ENCODE peak calls at places on chromosomes 4 and X, in ten cellular contexts. One of them, this sample, is unnamed.

GRCh38 chrX:38811515-38812239 is 10.4 kb downstream of the MID1IP1 start:
- DNase-seq in astrocyte of the spinal cord: no peak
- DNase-seq in ELR: no peak
- DNase-seq in iris pigment epithelial cell: peak; percentile 50
- DNase-seq in RPMI8226: no peak
- DNase-seq in AG09309: no peak
- DNase-seq in BJ: no peak
- DNase-seq in caudate nucleus: no peak
- DNase-seq in COR-L47: no peak
- DNase-seq in stromal cell of bone marrow: no peak
- DNase-seq in this sample: no peak

GRCh38 chr4:153296424-153296823 is 48.1 kb upstream of the MND1 start:
- DNase-seq in stromal cell of bone marrow: no peak
- DNase-seq in RPMI8226: no peak
- DNase-seq in BJ: peak; percentile 40
- DNase-seq in COR-L47: no peak
- DNase-seq in ELR: no peak
- DNase-seq in caudate nucleus: no peak
- DNase-seq in astrocyte of the spinal cord: peak; percentile 62
- DNase-seq in iris pigment epithelial cell: peak; percentile 34
- DNase-seq in AG09309: peak; percentile 38
- DNase-seq in this sample: peak; percentile 22

GRCh38 chrX:70422886-70423336 is at the start of gene GDPD2:
- DNase-seq in iris pigment epithelial cell: no peak
- DNase-seq in COR-L47: peak; percentile 22
- DNase-seq in ELR: peak; percentile 27
- DNase-seq in BJ: no peak
- DNase-seq in astrocyte of the spinal cord: peak; percentile 29
- DNase-seq in stromal cell of bone marrow: no peak
- DNase-seq in RPMI8226: peak; percentile 64
- DNase-seq in AG09309: no peak
- DNase-seq in caudate nucleus: peak; percentile 31
- DNase-seq in this sample: no peak

GRCh38 chr4:183100827-183101226 is 1.8 kb downstream of the WWC2 start:
- DNase-seq in iris pigment epithelial cell: no peak
- DNase-seq in caudate nucleus: no peak
- DNase-seq in astrocyte of the spinal cord: no peak
- DNase-seq in ELR: peak; percentile 10
- DNase-seq in stromal cell of bone marrow: no peak
- DNase-seq in AG09309: no peak
- DNase-seq in COR-L47: no peak
- DNase-seq in RPMI8226: no peak
- DNase-seq in BJ: no peak
- DNase-seq in this sample: no peak

GRCh38 chr4:72112514-72113156 is 80.8 kb downstream of the NPFFR2 start:
- DNase-seq in ELR: peak; percentile 86
- DNase-seq in caudate nucleus: peak; percentile 49
- DNase-seq in astrocyte of the spinal cord: peak; percentile 83
- DNase-seq in AG09309: no peak
- DNase-seq in iris pigment epithelial cell: peak; percentile 65
- DNase-seq in stromal cell of bone marrow: peak; percentile 56
- DNase-seq in COR-L47: no peak
- DNase-seq in RPMI8226: no peak
- DNase-seq in BJ: no peak
- DNase-seq in this sample: peak; percentile 49

GRCh38 chrX:7552758-7553157 is 290.2 kb upstream of the VCX start:
- DNase-seq in astrocyte of the spinal cord: no peak
- DNase-seq in iris pigment epithelial cell: no peak
- DNase-seq in stromal cell of bone marrow: no peak
- DNase-seq in caudate nucleus: no peak
- DNase-seq in AG09309: no peak
- DNase-seq in RPMI8226: no peak
- DNase-seq in BJ: no peak
- DNase-seq in COR-L47: no peak
- DNase-seq in ELR: peak; percentile 1
- DNase-seq in this sample: no peak

GRCh38 chr4:6991771-6992557 is 51.2 kb upstream of the TADA2B start:
- DNase-seq in iris pigment epithelial cell: peak; percentile 92
- DNase-seq in astrocyte of the spinal cord: peak; percentile 92
- DNase-seq in ELR: peak; percentile 78
- DNase-seq in BJ: peak; percentile 62
- DNase-seq in stromal cell of bone marrow: peak; percentile 89
- DNase-seq in caudate nucleus: peak; percentile 56
- DNase-seq in RPMI8226: peak; percentile 84
- DNase-seq in COR-L47: no peak
- DNase-seq in AG09309: peak; percentile 82
- DNase-seq in this sample: peak; percentile 72

GRCh38 chrX:72475338-72475737 is 97.3 kb downstream of the HDAC8 start:
- DNase-seq in iris pigment epithelial cell: no peak
- DNase-seq in RPMI8226: no peak
- DNase-seq in AG09309: no peak
- DNase-seq in stromal cell of bone marrow: no peak
- DNase-seq in ELR: no peak
- DNase-seq in astrocyte of the spinal cord: no peak
- DNase-seq in BJ: no peak
- DNase-seq in caudate nucleus: no peak
- DNase-seq in COR-L47: no peak
- DNase-seq in this sample: no peak

GRCh38 chr4:87659247-87659931 is 9.3 kb downstream of the DMP1 start:
- DNase-seq in COR-L47: no peak
- DNase-seq in stromal cell of bone marrow: no peak
- DNase-seq in ELR: peak; percentile 48
- DNase-seq in iris pigment epithelial cell: peak; percentile 10
- DNase-seq in BJ: peak; percentile 10
- DNase-seq in AG09309: no peak
- DNase-seq in RPMI8226: no peak
- DNase-seq in astrocyte of the spinal cord: peak; percentile 8
- DNase-seq in caudate nucleus: no peak
- DNase-seq in this sample: no peak

GRCh38 chrX:43551590-43551989 is 104.5 kb upstream of the MAOA start:
- DNase-seq in caudate nucleus: no peak
- DNase-seq in iris pigment epithelial cell: no peak
- DNase-seq in BJ: no peak
- DNase-seq in ELR: no peak
- DNase-seq in AG09309: no peak
- DNase-seq in stromal cell of bone marrow: peak; percentile 2
- DNase-seq in RPMI8226: no peak
- DNase-seq in astrocyte of the spinal cord: peak; percentile 23
- DNase-seq in COR-L47: no peak
- DNase-seq in this sample: no peak

GRCh38 chr4:138677212-138677611 is 338.4 kb upstream of the NOCT start:
- DNase-seq in RPMI8226: no peak
- DNase-seq in ELR: no peak
- DNase-seq in AG09309: no peak
- DNase-seq in iris pigment epithelial cell: no peak
- DNase-seq in BJ: no peak
- DNase-seq in astrocyte of the spinal cord: no peak
- DNase-seq in caudate nucleus: no peak
- DNase-seq in stromal cell of bone marrow: no peak
- DNase-seq in COR-L47: no peak
- DNase-seq in this sample: no peak

GRCh38 chr4:99817310-99817885 is 771 bp downstream of the DAPP1 start:
- DNase-seq in stromal cell of bone marrow: no peak
- DNase-seq in RPMI8226: peak; percentile 36
- DNase-seq in caudate nucleus: no peak
- DNase-seq in astrocyte of the spinal cord: no peak
- DNase-seq in COR-L47: no peak
- DNase-seq in AG09309: no peak
- DNase-seq in ELR: no peak
- DNase-seq in BJ: no peak
- DNase-seq in iris pigment epithelial cell: no peak
- DNase-seq in this sample: no peak

GRCh38 chrX:24673424-24673823 is 20.3 kb upstream of the POLA1 start:
- DNase-seq in ELR: no peak
- DNase-seq in AG09309: no peak
- DNase-seq in iris pigment epithelial cell: no peak
- DNase-seq in stromal cell of bone marrow: no peak
- DNase-seq in BJ: no peak
- DNase-seq in astrocyte of the spinal cord: no peak
- DNase-seq in caudate nucleus: no peak
- DNase-seq in COR-L47: no peak
- DNase-seq in RPMI8226: no peak
- DNase-seq in this sample: no peak

GRCh38 chr4:4852591-4853362 is 6.7 kb upstream of the MSX1 start:
- DNase-seq in RPMI8226: no peak
- DNase-seq in BJ: no peak
- DNase-seq in stromal cell of bone marrow: peak; percentile 63
- DNase-seq in iris pigment epithelial cell: peak; percentile 69
- DNase-seq in astrocyte of the spinal cord: peak; percentile 67
- DNase-seq in COR-L47: no peak
- DNase-seq in AG09309: peak; percentile 46
- DNase-seq in ELR: peak; percentile 73
- DNase-seq in caudate nucleus: peak; percentile 89
- DNase-seq in this sample: no peak

GRCh38 chr4:1604181-1604705 is 79.9 kb downstream of the FAM53A start:
- DNase-seq in stromal cell of bone marrow: peak; percentile 5
- DNase-seq in ELR: peak; percentile 20
- DNase-seq in COR-L47: no peak
- DNase-seq in iris pigment epithelial cell: no peak
- DNase-seq in RPMI8226: no peak
- DNase-seq in caudate nucleus: no peak
- DNase-seq in astrocyte of the spinal cord: no peak
- DNase-seq in AG09309: no peak
- DNase-seq in BJ: no peak
- DNase-seq in this sample: no peak

GRCh38 chr4:75289843-75290616 is 224.2 kb downstream of the RCHY1 start:
- DNase-seq in caudate nucleus: peak; percentile 3
- DNase-seq in AG09309: no peak
- DNase-seq in iris pigment epithelial cell: peak; percentile 24
- DNase-seq in ELR: peak; percentile 42
- DNase-seq in COR-L47: peak; percentile 84
- DNase-seq in astrocyte of the spinal cord: no peak
- DNase-seq in BJ: no peak
- DNase-seq in RPMI8226: peak; percentile 29
- DNase-seq in stromal cell of bone marrow: peak; percentile 11
- DNase-seq in this sample: no peak

GRCh38 chr4:56995525-56995924 is 16.8 kb downstream of the POLR2B start:
- DNase-seq in stromal cell of bone marrow: peak; percentile 93
- DNase-seq in AG09309: peak; percentile 53
- DNase-seq in ELR: no peak
- DNase-seq in RPMI8226: no peak
- DNase-seq in caudate nucleus: peak; percentile 36
- DNase-seq in BJ: peak; percentile 30
- DNase-seq in iris pigment epithelial cell: peak; percentile 97
- DNase-seq in astrocyte of the spinal cord: peak; percentile 96
- DNase-seq in COR-L47: no peak
- DNase-seq in this sample: peak; percentile 93

GRCh38 chrX:43508694-43509093 is 147.4 kb upstream of the MAOA start:
- DNase-seq in caudate nucleus: no peak
- DNase-seq in stromal cell of bone marrow: no peak
- DNase-seq in BJ: no peak
- DNase-seq in ELR: no peak
- DNase-seq in RPMI8226: no peak
- DNase-seq in AG09309: no peak
- DNase-seq in astrocyte of the spinal cord: no peak
- DNase-seq in COR-L47: no peak
- DNase-seq in iris pigment epithelial cell: no peak
- DNase-seq in this sample: no peak

GRCh38 chr4:7649741-7650531 is 215.2 kb upstream of the PSAPL1 start:
- DNase-seq in RPMI8226: no peak
- DNase-seq in iris pigment epithelial cell: peak; percentile 97
- DNase-seq in AG09309: peak; percentile 81
- DNase-seq in caudate nucleus: no peak
- DNase-seq in astrocyte of the spinal cord: peak; percentile 89
- DNase-seq in ELR: peak; percentile 98
- DNase-seq in stromal cell of bone marrow: peak; percentile 70
- DNase-seq in COR-L47: no peak
- DNase-seq in BJ: peak; percentile 94
- DNase-seq in this sample: peak; percentile 14

GRCh38 chr4:79050521-79050880 is 111.3 kb upstream of the PAQR3 start:
- DNase-seq in caudate nucleus: no peak
- DNase-seq in COR-L47: peak; percentile 89
- DNase-seq in BJ: no peak
- DNase-seq in astrocyte of the spinal cord: peak; percentile 9
- DNase-seq in ELR: no peak
- DNase-seq in iris pigment epithelial cell: no peak
- DNase-seq in AG09309: no peak
- DNase-seq in stromal cell of bone marrow: no peak
- DNase-seq in RPMI8226: no peak
- DNase-seq in this sample: no peak

GRCh38 chrX:40720811-40721210 is 14.5 kb downstream of the MED14 start:
- DNase-seq in ELR: no peak
- DNase-seq in COR-L47: no peak
- DNase-seq in AG09309: no peak
- DNase-seq in iris pigment epithelial cell: no peak
- DNase-seq in caudate nucleus: no peak
- DNase-seq in astrocyte of the spinal cord: no peak
- DNase-seq in stromal cell of bone marrow: no peak
- DNase-seq in BJ: no peak
- DNase-seq in RPMI8226: no peak
- DNase-seq in this sample: no peak